ENCODE peak calls at places on chromosomes 11 and 22, in nine cellular contexts. Q, Z, H, X, E, F, C, O and T are unnamed samples.

GRCh38 chr11:72041364-72042058 is 38.8 kb downstream of the NUMA1 start:
- DNase-seq in Q (peak), Z (peak), H (peak), X (peak), E (peak), F (peak), C (no peak), O (peak), T (peak)

GRCh38 chr11:113034591-113034990 is 73.4 kb downstream of the NCAM1 start:
- DNase-seq in Q (peak), Z (no peak), H (no peak), X (no peak), E (no peak), F (no peak), C (no peak), O (no peak), T (peak)

GRCh38 chr11:92528051-92528450 is 303.4 kb downstream of the FAT3 start:
- DNase-seq in Q (peak), Z (no peak), H (peak), X (no peak), E (no peak), F (no peak), C (peak), O (no peak), T (peak)

GRCh38 chr11:75078233-75078632 is 18.4 kb downstream of the OR2AT4 start:
- DNase-seq in Q (peak), Z (peak), H (no peak), X (no peak), E (no peak), F (no peak), C (peak), O (no peak), T (peak)

GRCh38 chr11:93704237-93704636 is 37.1 kb downstream of the TAF1D start:
- DNase-seq in Q (no peak), Z (peak), H (no peak), X (no peak), E (no peak), F (no peak), C (peak), O (no peak), T (no peak)

GRCh38 chr11:18749681-18750319 is 23.8 kb upstream of the IGSF22 start:
- DNase-seq in Q (peak), Z (peak), H (peak), X (peak), E (no peak), F (peak), C (no peak), O (peak), T (peak)

GRCh38 chr11:120900642-120901041 is 123.3 kb upstream of the TBCEL start:
- DNase-seq in Q (no peak), Z (no peak), H (no peak), X (no peak), E (no peak), F (no peak), C (no peak), O (no peak), T (no peak)

GRCh38 chr11:74570266-74571061 is 21.9 kb upstream of the POLD3 start:
- DNase-seq in Q (peak), Z (peak), H (peak), X (peak), E (no peak), F (no peak), C (peak), O (no peak), T (peak)

GRCh38 chr22:47196493-47196849 is 434.0 kb downstream of the TBC1D22A start:
- DNase-seq in Q (no peak), Z (no peak), H (no peak), X (no peak), E (peak), F (no peak), C (no peak), O (no peak), T (no peak)

GRCh38 chr11:93784935-93785360 is 866 bp downstream of the MED17 start:
- DNase-seq in Q (no peak), Z (no peak), H (peak), X (no peak), E (no peak), F (no peak), C (no peak), O (no peak), T (peak)

GRCh38 chr11:110728883-110729282 is 16.6 kb upstream of the ARHGAP20 start:
- DNase-seq in Q (no peak), Z (no peak), H (peak), X (no peak), E (no peak), F (no peak), C (no peak), O (no peak), T (peak)

GRCh38 chr11:15976433-15977045 is 379.8 kb downstream of the SOX6 start:
- DNase-seq in Q (no peak), Z (no peak), H (peak), X (no peak), E (no peak), F (no peak), C (no peak), O (no peak), T (peak)

GRCh38 chr22:48897638-48897954 is 930.1 kb downstream of the BRD1 start:
- DNase-seq in Q (no peak), Z (no peak), H (no peak), X (no peak), E (no peak), F (no peak), C (no peak), O (no peak), T (no peak)

GRCh38 chr11:36453678-36454077 is 56.4 kb downstream of the TRAF6 start:
- DNase-seq in Q (peak), Z (peak), H (peak), X (no peak), E (no peak), F (no peak), C (no peak), O (no peak), T (no peak)

GRCh38 chr11:115503083-115503885 is 931 bp downstream of the CADM1 start:
- DNase-seq in Q (peak), Z (peak), H (peak), X (peak), E (peak), F (no peak), C (peak), O (no peak), T (peak)

GRCh38 chr11:65181569-65182257 is at the start of gene CAPN1:
- DNase-seq in Q (peak), Z (peak), H (peak), X (peak), E (peak), F (peak), C (peak), O (peak), T (peak)

GRCh38 chr11:60168306-60168705 is 14.6 kb downstream of the MS4A6A start:
- DNase-seq in Q (no peak), Z (no peak), H (no peak), X (no peak), E (no peak), F (no peak), C (no peak), O (no peak), T (no peak)

GRCh38 chr11:61896665-61897386 is 5.5 kb upstream of the FADS3 start:
- DNase-seq in Q (no peak), Z (no peak), H (no peak), X (no peak), E (no peak), F (no peak), C (no peak), O (no peak), T (no peak)

GRCh38 chr11:299951-300735 is 817 bp upstream of the IFITM5 start:
- DNase-seq in Q (no peak), Z (no peak), H (peak), X (no peak), E (no peak), F (no peak), C (no peak), O (no peak), T (no peak)

GRCh38 chr11:10298342-10298741 is 4.3 kb upstream of the SBF2 start:
- DNase-seq in Q (peak), Z (peak), H (peak), X (no peak), E (no peak), F (no peak), C (no peak), O (no peak), T (peak)

GRCh38 chr11:22928207-22928917 is 68.1 kb upstream of the CCDC179 start:
- DNase-seq in Q (no peak), Z (peak), H (peak), X (no peak), E (no peak), F (no peak), C (no peak), O (no peak), T (no peak)

GRCh38 chr11:30583505-30584280 is 2.5 kb downstream of the MPPED2 start:
- DNase-seq in Q (peak), Z (no peak), H (no peak), X (no peak), E (peak), F (no peak), C (no peak), O (no peak), T (no peak)

GRCh38 chr22:18057568-18058209 is 20.1 kb upstream of the PEX26 start:
- DNase-seq in Q (peak), Z (peak), H (peak), X (peak), E (no peak), F (peak), C (peak), O (peak), T (peak)

GRCh38 chr11:92911478-92911877 is 58.0 kb upstream of the MTNR1B start:
- DNase-seq in Q (no peak), Z (no peak), H (no peak), X (no peak), E (no peak), F (no peak), C (no peak), O (no peak), T (no peak)